ENCODE peak calls at places on chromosomes 2 and 18, in ten cellular contexts. Z, R, A, E, I, V, P, N, F and X are unnamed samples. For H3K4me1, the result is how much of the 10 kb centered on the place peaks cover.

GRCh38 chr18:50970006-50970405 is 2.2 kb downstream of the ELAC1 start:
- DNase-seq in A (no peak), P (no peak), F (peak), E (peak), V (no peak), I (no peak), N (no peak), R (peak), Z (no peak), X (peak)

GRCh38 chr2:240223631-240224030 is 83.2 kb upstream of the OTOS start:
- DNase-seq in V (no peak), R (no peak), A (no peak), I (no peak), P (peak), F (no peak), Z (no peak), E (no peak), N (no peak), X (no peak)

GRCh38 chr18:29225351-29225750 is 1048.4 kb upstream of the CDH2 start:
- DNase-seq in I (no peak), V (peak), Z (no peak), R (no peak), E (no peak), P (no peak), A (no peak), N (no peak), F (no peak), X (no peak)

GRCh38 chr2:185668710-185669109 is 69.9 kb upstream of the FSIP2 start:
- DNase-seq in P (no peak), N (no peak), Z (no peak), E (no peak), I (no peak), R (no peak), V (no peak), A (no peak), F (no peak), X (no peak)

GRCh38 chr2:11236335-11236734 is 81.1 kb downstream of the SLC66A3 start:
- DNase-seq in R (no peak), A (no peak), E (no peak), F (no peak), I (no peak), P (no peak), V (no peak), Z (no peak), N (no peak), X (no peak)

GRCh38 chr18:76058146-76058545 is 436.9 kb downstream of the ZNF516 start:
- DNase-seq in A (no peak), N (no peak), I (no peak), V (no peak), Z (no peak), R (no peak), F (no peak), P (no peak), E (no peak), X (no peak)

GRCh38 chr2:129009555-129010146 is 691.0 kb upstream of the HS6ST1 start:
- DNase-seq in E (no peak), P (no peak), V (no peak), Z (no peak), F (no peak), R (no peak), N (no peak), I (no peak), A (no peak), X (no peak)

GRCh38 chr18:30970201-30970816 is 72.2 kb downstream of the DSC3 start:
- DNase-seq in R (no peak), P (no peak), V (peak), A (no peak), I (no peak), Z (no peak), F (no peak), E (peak), N (peak), X (no peak)

GRCh38 chr2:136005462-136006205 is 20.2 kb upstream of the DARS1 start:
- DNase-seq in V (peak), N (no peak), R (no peak), A (no peak), P (no peak), E (no peak), F (no peak), Z (no peak), I (no peak), X (no peak)

GRCh38 chr2:197136452-197136851 is 174.1 kb downstream of the ANKRD44 start:
- DNase-seq in V (no peak), I (peak), F (peak), R (no peak), P (no peak), N (no peak), E (no peak), Z (no peak), A (no peak), X (no peak)

GRCh38 chr2:220224711-220225519 is 597.5 kb downstream of the SLC4A3 start:
- DNase-seq in I (no peak), A (no peak), F (no peak), E (no peak), P (no peak), V (peak), Z (no peak), N (no peak), R (no peak), X (no peak)

GRCh38 chr2:211495339-211495738 is 938.9 kb downstream of the CPS1 start:
- DNase-seq in V (no peak), F (no peak), P (no peak), A (no peak), Z (no peak), N (no peak), R (no peak), E (no peak), I (no peak), X (no peak)

GRCh38 chr2:217911283-217911965 is 91.4 kb downstream of the TNS1 start:
- DNase-seq in E (no peak), N (no peak), V (no peak), Z (no peak), R (no peak), I (peak), A (no peak), F (no peak), P (no peak), X (no peak)

GRCh38 chr2:19890104-19890503 is 11.7 kb downstream of the TTC32 start:
- DNase-seq in I (no peak), E (no peak), F (no peak), V (no peak), N (no peak), P (no peak), Z (no peak), A (no peak), R (no peak), X (no peak)

GRCh38 chr2:238938460-238939055 is 90.7 kb downstream of the TWIST2 start:
- DNase-seq in N (no peak), I (peak), Z (peak), V (peak), R (peak), E (no peak), A (peak), P (peak), F (peak), X (peak)

GRCh38 chr2:17035010-17035409 is 369.4 kb upstream of the CYRIA start:
- DNase-seq in I (peak), Z (no peak), A (no peak), E (no peak), R (no peak), P (no peak), N (no peak), V (peak), F (no peak), X (no peak)

GRCh38 chr2:235514627-235515363 is 21.0 kb downstream of the AGAP1 start:
- DNase-seq in R (peak), N (no peak), I (no peak), P (no peak), V (no peak), F (no peak), A (no peak), E (no peak), Z (no peak), X (no peak)

GRCh38 chr18:10463096-10463495 is 8.7 kb downstream of the APCDD1 start:
- DNase-seq in F (no peak), E (no peak), I (no peak), R (no peak), P (no peak), V (no peak), N (no peak), A (no peak), Z (no peak), X (no peak)

GRCh38 chr2:26471278-26471677 is 6.6 kb downstream of the OTOF start:
- DNase-seq in E (no peak), R (no peak), N (no peak), Z (no peak), A (no peak), V (no peak), F (no peak), P (no peak), I (no peak), X (no peak)

GRCh38 chr18:58174285-58174684 is 130.3 kb downstream of the NEDD4L start:
- DNase-seq in N (no peak), V (no peak), A (no peak), F (no peak), E (no peak), I (no peak), Z (no peak), P (no peak), R (no peak), X (no peak)

GRCh38 chr2:96809951-96810782 is 5.9 kb upstream of the CNNM3 start:
- DNase-seq in N (no peak), R (no peak), V (no peak), Z (no peak), I (no peak), P (no peak), A (no peak), E (no peak), F (no peak), X (no peak)

GRCh38 chr2:158144914-158145625 is 43.4 kb downstream of the UPP2 start:
- DNase-seq in E (no peak), I (no peak), V (no peak), F (no peak), R (no peak), N (no peak), P (peak), A (no peak), Z (no peak), X (no peak)

GRCh38 chr2:207165121-207166038 is at the start of gene KLF7:
- DNase-seq in N (no peak), I (peak), E (peak), P (peak), Z (no peak), A (peak), F (peak), R (peak), V (peak), X (peak)
- TF ChIP-seq POLR2A in N (peak), I (peak), E (no peak), P (no peak), Z (no peak), A (no peak), F (no peak), R (peak), V (peak), X (no peak)

DNA sequence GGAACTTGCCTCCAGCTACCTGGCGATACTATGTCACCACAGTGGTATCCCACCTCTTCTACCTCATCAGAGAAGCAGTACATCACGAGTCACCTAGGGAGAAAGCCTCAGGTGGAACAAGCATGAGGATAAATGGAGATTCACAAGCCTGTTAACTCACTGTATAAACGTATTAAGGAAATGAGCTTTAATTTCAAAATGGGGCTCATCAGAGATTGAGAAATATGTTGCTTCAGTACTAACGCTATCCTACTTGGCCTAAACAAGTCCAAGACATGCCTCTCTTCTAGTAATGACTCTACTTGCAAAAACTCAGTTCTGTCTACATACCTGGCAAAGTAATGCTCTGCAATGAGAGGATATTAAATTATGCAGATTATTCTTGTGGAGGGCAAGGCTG is 4.3 kb downstream of the SLC39A6 start:
- DNase-seq in I (no peak), P (no peak), Z (no peak), E (no peak), R (no peak), A (no peak), N (no peak), F (no peak), V (no peak), X (no peak)
- H3K27ac ChIP-seq in I (no peak), P (no peak), Z (no peak), E (peak), R (no peak), A (no peak), N (no peak), F (no peak), V (no peak), X (no peak)

GRCh38 chr2:42115588-42115987 is 53.6 kb upstream of the EML4 start:
- DNase-seq in Z (no peak), I (no peak), A (no peak), F (no peak), V (no peak), E (no peak), P (no peak), N (no peak), R (no peak), X (no peak)

GRCh38 chr2:42110974-42111322 is 58.2 kb upstream of the EML4 start:
- DNase-seq in I (no peak), V (no peak), P (no peak), R (no peak), Z (no peak), A (no peak), N (no peak), F (no peak), E (no peak), X (no peak)

GRCh38 chr2:42110287-42110973 is 58.7 kb upstream of the EML4 start:
- DNase-seq in P (peak), I (no peak), Z (no peak), V (peak), E (no peak), F (peak), R (no peak), A (no peak), N (no peak), X (no peak)

GRCh38 chr2:42112418-42112817 is 56.7 kb upstream of the EML4 start:
- DNase-seq in V (no peak), R (no peak), E (no peak), A (no peak), N (no peak), P (no peak), I (no peak), Z (no peak), F (no peak), X (no peak)

GRCh38 chr2:42113427-42113826 is 55.7 kb upstream of the EML4 start:
- DNase-seq in V (no peak), P (no peak), E (no peak), A (no peak), Z (no peak), F (no peak), N (no peak), R (no peak), I (no peak), X (no peak)
- H3K4me1 ChIP-seq in V (under half), P (under half), E (under half), A (under half), Z (under half), F (under half), N (under half), R (under half), I (under half), X (under half)

DNA sequence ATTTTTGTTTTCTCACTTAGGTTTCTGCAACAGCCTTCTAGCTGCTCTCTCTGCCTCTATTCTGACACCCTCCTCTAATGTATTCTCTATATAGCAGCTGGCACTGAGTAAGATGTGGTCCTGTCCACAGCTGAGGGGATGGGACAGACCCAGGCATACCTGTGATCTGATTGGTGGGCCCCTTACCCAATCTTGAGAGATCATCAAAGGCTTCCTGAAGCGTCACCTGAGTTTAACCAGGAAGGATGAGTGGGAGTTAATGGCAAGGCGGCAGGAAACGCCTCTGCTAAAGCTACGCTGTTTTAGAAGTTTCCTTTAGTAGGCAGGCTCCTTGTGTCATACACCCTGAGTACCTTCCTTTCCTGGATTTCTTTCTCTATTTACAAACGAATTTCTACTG is 5.7 kb upstream of the TET3 start:
- DNase-seq in I (no peak), R (no peak), V (no peak), F (no peak), P (no peak), N (no peak), E (no peak), A (no peak), Z (no peak), X (no peak)
- TF ChIP-seq POLR2A in I (no peak), R (no peak), V (no peak), F (no peak), P (no peak), N (no peak), E (no peak), A (no peak), Z (no peak), X (no peak)

GRCh38 chr2:12554235-12555011 is 162.3 kb upstream of the TRIB2 start:
- DNase-seq in A (no peak), P (no peak), E (no peak), R (no peak), I (no peak), N (no peak), F (no peak), Z (no peak), V (no peak), X (peak)
- H3K27ac ChIP-seq in A (no peak), P (no peak), E (no peak), R (no peak), I (no peak), N (no peak), F (no peak), Z (peak), V (peak), X (no peak)

DNA sequence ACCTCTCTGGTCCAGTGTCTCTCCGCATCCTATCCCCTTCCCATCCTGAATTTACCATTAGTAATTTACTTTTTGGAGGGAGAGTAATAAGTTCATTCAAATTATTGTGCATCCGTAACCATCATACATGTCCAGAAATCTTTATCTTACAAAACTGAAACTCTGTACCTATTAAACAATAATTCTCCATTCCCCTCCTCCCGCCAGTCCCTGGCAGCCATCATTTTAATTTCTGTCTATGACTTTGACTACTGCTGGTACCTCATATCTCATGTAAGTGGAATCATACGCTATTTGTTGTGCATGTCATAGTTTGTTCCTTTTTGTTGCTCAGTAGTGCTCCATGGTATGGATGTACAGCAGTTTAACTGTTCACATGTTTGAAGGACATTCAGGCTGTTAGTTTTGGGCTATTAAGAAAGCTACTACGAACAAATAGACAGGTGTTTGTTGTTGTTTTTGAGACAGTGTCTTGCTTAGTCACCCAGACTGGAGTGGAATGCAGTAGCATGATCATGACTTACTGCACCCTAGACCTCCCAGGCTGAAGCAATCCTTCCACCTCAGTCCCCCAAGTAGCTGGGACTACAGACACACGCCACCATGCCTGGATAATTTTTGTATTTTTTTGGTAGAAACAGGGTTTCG is 2.0 kb downstream of the LIMS1 start:
- DNase-seq in A (no peak), P (no peak), I (no peak), Z (no peak), F (no peak), R (no peak), E (no peak), V (peak), N (no peak), X (no peak)
- H3K4me1 ChIP-seq in A (under half), P (under half), I (under half), Z (under half), F (under half), R (under half), E (under half), V (under half), N (under half), X (under half)

GRCh38 chr2:162343824-162344616 is at the start of gene GCA:
- DNase-seq in Z (peak), V (peak), F (peak), P (peak), N (peak), I (peak), R (peak), E (peak), A (peak), X (peak)
- TF ChIP-seq POLR2A in Z (peak), V (no peak), F (peak), P (no peak), N (peak), I (no peak), R (peak), E (peak), A (peak), X (peak)

GRCh38 chr18:27823053-27823452 is 353.9 kb downstream of the CDH2 start:
- DNase-seq in F (no peak), E (no peak), R (no peak), P (no peak), A (no peak), N (no peak), I (no peak), Z (no peak), V (no peak), X (no peak)

GRCh38 chr18:27824841-27825720 is 351.8 kb downstream of the CDH2 start:
- DNase-seq in A (no peak), F (no peak), R (no peak), I (no peak), E (no peak), Z (no peak), N (no peak), P (no peak), V (no peak), X (no peak)

GRCh38 chr18:27824275-27824674 is 352.7 kb downstream of the CDH2 start:
- DNase-seq in F (no peak), E (no peak), I (no peak), R (no peak), A (no peak), Z (no peak), V (no peak), P (no peak), N (no peak), X (no peak)

DNA sequence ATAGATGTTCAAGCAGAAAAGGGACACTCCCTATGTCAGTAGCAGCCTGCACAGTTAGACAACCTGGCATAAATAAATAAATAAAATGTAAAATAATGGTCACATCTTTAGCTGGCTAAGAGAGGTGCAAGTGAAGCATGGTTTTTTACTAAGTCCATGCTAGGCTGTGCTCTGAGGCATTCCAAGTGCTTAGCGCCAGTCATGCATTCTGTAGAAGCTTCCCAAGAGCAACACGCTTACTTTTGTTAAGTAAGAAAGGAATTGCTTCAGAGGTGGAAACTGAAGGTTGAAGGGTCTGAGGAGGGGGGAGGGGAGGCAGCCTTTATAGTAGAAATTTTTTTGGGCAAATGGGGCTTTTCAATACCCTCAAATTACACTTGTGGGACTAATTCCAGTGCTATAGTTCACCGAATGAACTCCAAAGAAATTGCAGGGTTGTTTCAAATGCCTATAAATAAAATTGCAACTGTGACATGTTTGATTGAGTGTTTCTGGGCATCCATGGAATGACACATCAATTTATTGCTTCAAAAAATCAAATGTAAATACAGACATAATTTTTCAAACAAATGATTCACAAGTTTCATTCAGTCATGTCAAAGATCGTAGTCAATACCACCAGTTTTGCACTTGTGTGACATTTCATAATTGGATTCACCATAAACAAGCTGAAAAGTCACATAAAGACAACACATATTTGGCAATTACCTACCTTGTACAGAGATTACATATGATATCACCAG is 351.0 kb downstream of the CDH2 start:
- DNase-seq in A (no peak), P (no peak), Z (no peak), V (no peak), I (no peak), R (no peak), N (no peak), F (no peak), E (no peak), X (no peak)
- H3K27ac ChIP-seq in A (no peak), P (no peak), Z (no peak), V (no peak), I (no peak), R (no peak), N (no peak), F (no peak), E (no peak), X (no peak)

GRCh38 chr2:9278439-9278838 is 71.8 kb downstream of the ASAP2 start:
- DNase-seq in P (no peak), E (no peak), Z (no peak), R (no peak), V (no peak), A (no peak), F (no peak), N (no peak), I (no peak), X (no peak)
- H3K4me1 ChIP-seq in P (under half), E (under half), Z (under half), R (under half), V (under half), A (under half), F (under half), N (under half), I (under half), X (half or more)

GRCh38 chr18:36813111-36813752 is 15.6 kb downstream of the TPGS2 start:
- DNase-seq in V (no peak), E (no peak), P (no peak), A (no peak), Z (no peak), N (no peak), I (no peak), R (no peak), F (no peak), X (no peak)
- TF ChIP-seq POLR2A in V (no peak), E (no peak), P (no peak), A (no peak), Z (no peak), N (no peak), I (no peak), R (no peak), F (no peak), X (no peak)